ENCODE peak calls at places on chromosomes 6 and 20, in six cellular contexts. J is brain microvascular endothelial cell, W is activated T-cell treated with anti-CD3 and anti-CD28 coated beads for 1 hour, V is hypothalamus, I is heart right ventricle, N is occipital lobe. S is an unnamed sample.

GRCh38 chr20:50772418-50773185 is 22.3 kb upstream of the BCAS4 start:
- DNase-seq in J (no peak), W (no peak), V (no peak), I (no peak), N (no peak), S (no peak)

GRCh38 chr6:164344801-164345291 is 930.3 kb downstream of the QKI start:
- DNase-seq in J (no peak), W (no peak), V (no peak), I (no peak), N (no peak), S (no peak)

GRCh38 chr6:35945650-35946025 is 24.7 kb upstream of the SRPK1 start:
- DNase-seq in J (no peak), W (no peak), V (no peak), I (no peak), N (no peak), S (no peak)

GRCh38 chr20:5718896-5719595 is 31.2 kb upstream of the SHLD1 start:
- DNase-seq in J (no peak), W (no peak), V (no peak), I (peak; percentile 61), N (no peak), S (no peak)

GRCh38 chr6:35359346-35359743 is 17.0 kb downstream of the PPARD start:
- DNase-seq in J (no peak), W (no peak), V (no peak), I (no peak), N (no peak), S (no peak)

GRCh38 chr6:99790679-99791078 is 184.0 kb downstream of the PRDM13 start:
- DNase-seq in J (no peak), W (no peak), V (no peak), I (no peak), N (no peak), S (no peak)

GRCh38 chr6:144559865-144560603 is 274.9 kb downstream of the UTRN start:
- DNase-seq in J (peak; percentile 81), W (no peak), V (no peak), I (no peak), N (no peak), S (no peak)

GRCh38 chr20:12823742-12824141 is 185.0 kb upstream of the SPTLC3 start:
- DNase-seq in J (no peak), W (no peak), V (no peak), I (no peak), N (no peak), S (no peak)

GRCh38 chr6:28981391-28981832 is 23.7 kb downstream of the ZNF311 start:
- DNase-seq in J (peak; percentile 47), W (peak; percentile 72), V (peak; percentile 12), I (peak; percentile 53), N (peak; percentile 3), S (peak; percentile 77)

GRCh38 chr6:37155394-37156312 is 14.3 kb upstream of the PIM1 start:
- DNase-seq in J (no peak), W (no peak), V (no peak), I (no peak), N (no peak), S (no peak)

GRCh38 chr6:169224185-169224695 is 29.4 kb downstream of the THBS2 start:
- DNase-seq in J (peak; percentile 73), W (no peak), V (no peak), I (no peak), N (no peak), S (no peak)

GRCh38 chr20:47773381-47773786 is 11.9 kb downstream of the SULF2 start:
- DNase-seq in J (no peak), W (no peak), V (no peak), I (peak; percentile 54), N (no peak), S (peak; percentile 17)

GRCh38 chr6:32153252-32153834 is 598 bp upstream of the PPT2 start:
- DNase-seq in J (peak; percentile 29), W (no peak), V (no peak), I (peak; percentile 43), N (no peak), S (no peak)

GRCh38 chr20:63183422-63184146 is 32.3 kb downstream of the YTHDF1 start:
- DNase-seq in J (peak; percentile 25), W (peak; percentile 40), V (no peak), I (no peak), N (no peak), S (peak; percentile 17)

GRCh38 chr6:140062042-140063041 is 687.9 kb upstream of the CITED2 start:
- DNase-seq in J (peak; percentile 90), W (no peak), V (no peak), I (peak; percentile 30), N (no peak), S (peak; percentile 37)

GRCh38 chr6:24743265-24743943 is 24.4 kb upstream of the C6orf62 start:
- DNase-seq in J (peak; percentile 96), W (no peak), V (no peak), I (no peak), N (no peak), S (peak; percentile 39)

GRCh38 chr20:8801686-8802085 is 267.2 kb upstream of the PLCB4 start:
- DNase-seq in J (no peak), W (no peak), V (no peak), I (no peak), N (no peak), S (no peak)

GRCh38 chr6:150492507-150492906 is 107.2 kb upstream of the PLEKHG1 start:
- DNase-seq in J (no peak), W (no peak), V (no peak), I (no peak), N (no peak), S (no peak)

GRCh38 chr6:6694825-6695710 is 106.5 kb downstream of the LY86 start:
- DNase-seq in J (no peak), W (no peak), V (no peak), I (peak; percentile 46), N (no peak), S (no peak)